ENCODE peak calls at places on chromosomes 2 and 18, in five cellular contexts. Q is lung, K is uterus, M is stomach, C is breast epithelium. S is an unnamed sample.

GRCh38 chr2:88765154-88765948 is 73.9 kb downstream of the RPIA start:
- DNase-seq in Q (peak; percentile 31), K (no peak), M (peak; percentile 58), C (no peak), S (no peak)

GRCh38 chr2:150470435-150470834 is 17.0 kb downstream of the RND3 start:
- DNase-seq in Q (no peak), K (no peak), M (no peak), C (no peak), S (no peak)

GRCh38 chr18:69397096-69397495 is 3.6 kb upstream of the DOK6 start:
- DNase-seq in Q (no peak), K (no peak), M (no peak), C (no peak), S (no peak)

GRCh38 chr18:22559414-22560282 is 141.9 kb upstream of the CTAGE1 start:
- DNase-seq in Q (peak; percentile 56), K (peak; percentile 78), M (peak; percentile 57), C (no peak), S (no peak)

GRCh38 chr18:79680100-79680879 is 687 bp downstream of the CTDP1 start:
- DNase-seq in Q (no peak), K (no peak), M (peak; percentile 39), C (peak; percentile 47), S (no peak)

GRCh38 chr2:232980683-232981082 is 32.4 kb downstream of the NGEF start:
- DNase-seq in Q (no peak), K (no peak), M (no peak), C (no peak), S (peak; percentile 31)

GRCh38 chr2:1869248-1869647 is 124.9 kb upstream of the PXDN start:
- DNase-seq in Q (no peak), K (no peak), M (no peak), C (no peak), S (no peak)

GRCh38 chr2:223196331-223196730 is 144.3 kb downstream of the KCNE4 start:
- DNase-seq in Q (no peak), K (no peak), M (no peak), C (no peak), S (no peak)

GRCh38 chr2:28821295-28821958 is 10.8 kb downstream of the SPDYA start:
- DNase-seq in Q (peak; percentile 61), K (peak; percentile 54), M (peak; percentile 46), C (no peak), S (no peak)

GRCh38 chr2:207133862-207134519 is 31.8 kb downstream of the KLF7 start:
- DNase-seq in Q (peak; percentile 76), K (peak; percentile 94), M (no peak), C (peak; percentile 23), S (peak; percentile 95)

GRCh38 chr2:128625966-128626757 is 307.5 kb upstream of the HS6ST1 start:
- DNase-seq in Q (no peak), K (no peak), M (no peak), C (no peak), S (no peak)

GRCh38 chr2:152638590-152638989 is 78.7 kb downstream of the PRPF40A start:
- DNase-seq in Q (no peak), K (no peak), M (no peak), C (no peak), S (no peak)

GRCh38 chr18:53906681-53907080 is 317.8 kb downstream of the MBD2 start:
- DNase-seq in Q (no peak), K (no peak), M (no peak), C (no peak), S (no peak)

GRCh38 chr18:55884498-55884897 is 296.5 kb upstream of the TCF4 start:
- DNase-seq in Q (no peak), K (no peak), M (no peak), C (no peak), S (no peak)

GRCh38 chr18:24987933-24988840 is 363.8 kb downstream of the ZNF521 start:
- DNase-seq in Q (no peak), K (peak; percentile 64), M (no peak), C (peak; percentile 61), S (no peak)

GRCh38 chr2:72142743-72143440 is 4.8 kb downstream of the CYP26B1 start:
- DNase-seq in Q (no peak), K (peak; percentile 43), M (peak; percentile 67), C (peak; percentile 23), S (no peak)

GRCh38 chr2:33108483-33109443 is 162.0 kb downstream of the LTBP1 start:
- DNase-seq in Q (no peak), K (no peak), M (no peak), C (no peak), S (no peak)

GRCh38 chr2:176146101-176146500 is 5.2 kb upstream of the HOXD4 start:
- DNase-seq in Q (no peak), K (no peak), M (peak; percentile 9), C (no peak), S (no peak)

GRCh38 chr2:199818001-199818400 is 33.0 kb downstream of the FTCDNL1 start:
- DNase-seq in Q (no peak), K (no peak), M (no peak), C (no peak), S (no peak)

GRCh38 chr2:145715601-145716000 is 1195.7 kb upstream of the ZEB2 start:
- DNase-seq in Q (no peak), K (no peak), M (no peak), C (no peak), S (no peak)

GRCh38 chr2:98025481-98026037 is 29.8 kb upstream of the TMEM131 start:
- DNase-seq in Q (no peak), K (no peak), M (no peak), C (no peak), S (no peak)

GRCh38 chr2:200253631-200254030 is 52.9 kb upstream of the SPATS2L start:
- DNase-seq in Q (no peak), K (no peak), M (no peak), C (no peak), S (no peak)

GRCh38 chr18:48135436-48135966 is 205.0 kb upstream of the SMAD2 start:
- DNase-seq in Q (no peak), K (no peak), M (no peak), C (no peak), S (no peak)

GRCh38 chr2:174666786-174667369 is 69.3 kb upstream of the WIPF1 start:
- DNase-seq in Q (no peak), K (no peak), M (no peak), C (no peak), S (no peak)

GRCh38 chr2:122748552-122749011 is 993.1 kb downstream of the TSN start:
- DNase-seq in Q (no peak), K (no peak), M (no peak), C (no peak), S (no peak)

DNA sequence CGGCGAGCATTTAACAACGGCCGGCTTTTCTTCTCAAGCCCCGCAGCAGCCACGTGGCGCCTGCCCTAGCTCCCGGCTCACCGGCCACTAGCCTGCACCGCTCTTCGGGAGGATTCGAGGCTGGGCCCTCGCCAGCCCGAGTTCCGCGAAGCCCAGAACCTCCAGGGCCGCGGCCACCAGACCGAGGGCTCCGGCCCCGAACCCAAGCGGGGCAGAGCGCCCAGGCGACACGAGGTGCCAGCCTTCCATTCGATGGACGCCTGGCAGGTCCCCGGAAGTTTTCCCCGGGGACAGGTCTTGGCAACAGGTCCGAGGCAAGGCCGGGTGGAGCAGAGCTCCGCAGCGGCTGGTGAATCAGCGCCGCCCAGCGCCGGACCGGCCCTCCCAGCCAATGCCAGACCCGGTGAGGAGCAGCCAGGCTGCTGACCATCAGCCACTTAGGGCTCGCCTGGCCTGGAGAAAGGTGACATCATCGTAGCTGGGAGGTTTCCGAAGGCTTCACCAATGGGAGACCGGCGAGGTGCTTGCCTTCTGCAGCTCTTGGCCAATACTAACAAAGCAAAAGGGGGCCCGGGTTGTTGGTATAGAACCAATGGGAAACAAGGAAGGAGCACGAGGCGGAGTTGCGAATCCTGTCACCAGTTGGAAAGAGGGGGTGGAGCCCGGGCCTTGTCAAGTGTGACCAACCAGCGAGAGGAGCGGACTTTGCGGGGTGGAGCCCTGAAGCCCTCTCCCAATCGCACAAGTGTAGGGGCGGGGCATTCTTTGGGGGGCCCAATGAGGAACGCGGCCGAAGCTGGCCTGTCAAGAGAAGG is 467 bp upstream of the MXD1 start:
- DNase-seq in Q (peak; percentile 100), K (peak; percentile 100), M (peak; percentile 100), C (peak; percentile 100), S (peak; percentile 100)
- TF ChIP-seq CTCF in Q (no peak), K (no peak), M (no peak), C (peak; percentile 14), S (peak; percentile 20)

GRCh38 chr2:71071681-71072398 is 3.4 kb downstream of the NAGK start:
- DNase-seq in Q (peak; percentile 44), K (no peak), M (no peak), C (no peak), S (no peak)

GRCh38 chr2:71067567-71068217 is 756 bp upstream of the NAGK start:
- DNase-seq in Q (no peak), K (no peak), M (no peak), C (no peak), S (no peak)

GRCh38 chr2:71068218-71069035 is at the start of gene NAGK:
- DNase-seq in Q (peak; percentile 97), K (peak; percentile 95), M (peak; percentile 97), C (peak; percentile 95), S (peak; percentile 86)

GRCh38 chr2:71070294-71071025 is 2.0 kb downstream of the NAGK start:
- DNase-seq in Q (no peak), K (no peak), M (no peak), C (no peak), S (no peak)

DNA sequence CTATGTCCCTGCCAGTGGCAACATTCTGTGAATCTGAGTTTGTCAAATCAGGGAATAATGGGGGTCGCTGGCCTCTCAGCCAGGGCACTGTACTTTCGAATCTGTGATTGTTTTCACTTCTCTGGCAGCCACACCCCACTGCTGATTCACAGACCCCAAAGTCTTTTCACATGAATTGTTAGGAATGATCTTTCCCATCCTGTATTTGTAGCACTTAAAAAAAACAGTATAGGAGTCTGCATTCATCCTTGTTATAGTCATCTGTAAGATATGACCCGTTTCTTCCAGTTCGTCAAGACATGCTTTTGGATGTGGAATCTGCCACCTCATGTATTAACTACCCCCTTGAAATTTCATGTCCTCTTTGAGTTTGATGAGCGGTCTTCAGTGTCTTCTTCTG is 928 bp downstream of the NAGK start:
- DNase-seq in Q (no peak), K (no peak), M (no peak), C (no peak), S (no peak)
- H3K4me1 ChIP-seq in Q (peaks cover 14% of the 10 kb centered on the region), K (no peaks in the 10 kb centered on the region), M (peaks cover 52% of the 10 kb centered on the region), C (peaks cover 30% of the 10 kb centered on the region), S (peaks cover 6% of the 10 kb centered on the region)

GRCh38 chr18:62205824-62206223 is 18.8 kb downstream of the RELCH start:
- DNase-seq in Q (no peak), K (no peak), M (no peak), C (no peak), S (no peak)
- H3K4me3 ChIP-seq in Q (no peak overlapping the region), K (no peak overlapping the region), M (no peak overlapping the region), C (no peak overlapping the region), S (no peak overlapping the region)

GRCh38 chr2:68157002-68157401 is 686 bp upstream of the PNO1 start:
- DNase-seq in Q (no peak), K (no peak), M (peak; percentile 26), C (no peak), S (no peak)
- TF ChIP-seq CTCF in Q (no peak), K (no peak), M (no peak), C (no peak), S (no peak)

S was measured in ascending aorta.